ENCODE peak calls at places on chromosomes 16 and 17, in four cellular contexts. One of them, this sample, is unnamed.

GRCh38 chr16:66205287-66206167 is 161.0 kb upstream of the CDH5 start:
- DNase-seq in transverse colon: no peak
- DNase-seq in tibial artery: no peak
- DNase-seq in adrenal gland: no peak
- DNase-seq in this sample: peak; percentile 36

GRCh38 chr16:49179714-49180330 is 101.8 kb downstream of the CBLN1 start:
- DNase-seq in transverse colon: peak; percentile 78
- DNase-seq in tibial artery: no peak
- DNase-seq in adrenal gland: no peak
- DNase-seq in this sample: peak; percentile 84

GRCh38 chr16:84041881-84042280 is 714 bp downstream of the SLC38A8 start:
- DNase-seq in transverse colon: no peak
- DNase-seq in tibial artery: no peak
- DNase-seq in adrenal gland: no peak
- DNase-seq in this sample: no peak

GRCh38 chr17:76449126-76449525 is 3.8 kb downstream of the UBE2O start:
- DNase-seq in transverse colon: no peak
- DNase-seq in tibial artery: no peak
- DNase-seq in adrenal gland: no peak
- DNase-seq in this sample: peak; percentile 61

GRCh38 chr16:85556456-85557082 is 56.6 kb upstream of the GSE1 start:
- DNase-seq in transverse colon: peak; percentile 72
- DNase-seq in tibial artery: peak; percentile 35
- DNase-seq in adrenal gland: peak; percentile 53
- DNase-seq in this sample: peak; percentile 59

GRCh38 chr17:29154516-29155234 is 25.5 kb downstream of the MYO18A start:
- DNase-seq in transverse colon: no peak
- DNase-seq in tibial artery: no peak
- DNase-seq in adrenal gland: peak; percentile 66
- DNase-seq in this sample: no peak

GRCh38 chr17:40056379-40057005 is 2.3 kb upstream of the MED24 start:
- DNase-seq in transverse colon: no peak
- DNase-seq in tibial artery: no peak
- DNase-seq in adrenal gland: no peak
- DNase-seq in this sample: no peak

GRCh38 chr17:43171761-43172487 is 910 bp downstream of the NBR1 start:
- DNase-seq in transverse colon: peak; percentile 49
- DNase-seq in tibial artery: peak; percentile 61
- DNase-seq in adrenal gland: peak; percentile 74
- DNase-seq in this sample: peak; percentile 76

GRCh38 chr16:81551141-81551808 is 106.7 kb downstream of the CMIP start:
- DNase-seq in transverse colon: no peak
- DNase-seq in tibial artery: no peak
- DNase-seq in adrenal gland: no peak
- DNase-seq in this sample: no peak

GRCh38 chr17:20271016-20271610 is 196.2 kb downstream of the LGALS9B start:
- DNase-seq in transverse colon: no peak
- DNase-seq in tibial artery: no peak
- DNase-seq in adrenal gland: no peak
- DNase-seq in this sample: no peak

GRCh38 chr17:46774108-46774737 is 44.3 kb downstream of the WNT3 start:
- DNase-seq in transverse colon: no peak
- DNase-seq in tibial artery: no peak
- DNase-seq in adrenal gland: no peak
- DNase-seq in this sample: peak; percentile 55

GRCh38 chr17:71085238-71086033 is 916.1 kb downstream of the KCNJ2 start:
- DNase-seq in transverse colon: peak; percentile 14
- DNase-seq in tibial artery: no peak
- DNase-seq in adrenal gland: peak; percentile 11
- DNase-seq in this sample: no peak

DNA sequence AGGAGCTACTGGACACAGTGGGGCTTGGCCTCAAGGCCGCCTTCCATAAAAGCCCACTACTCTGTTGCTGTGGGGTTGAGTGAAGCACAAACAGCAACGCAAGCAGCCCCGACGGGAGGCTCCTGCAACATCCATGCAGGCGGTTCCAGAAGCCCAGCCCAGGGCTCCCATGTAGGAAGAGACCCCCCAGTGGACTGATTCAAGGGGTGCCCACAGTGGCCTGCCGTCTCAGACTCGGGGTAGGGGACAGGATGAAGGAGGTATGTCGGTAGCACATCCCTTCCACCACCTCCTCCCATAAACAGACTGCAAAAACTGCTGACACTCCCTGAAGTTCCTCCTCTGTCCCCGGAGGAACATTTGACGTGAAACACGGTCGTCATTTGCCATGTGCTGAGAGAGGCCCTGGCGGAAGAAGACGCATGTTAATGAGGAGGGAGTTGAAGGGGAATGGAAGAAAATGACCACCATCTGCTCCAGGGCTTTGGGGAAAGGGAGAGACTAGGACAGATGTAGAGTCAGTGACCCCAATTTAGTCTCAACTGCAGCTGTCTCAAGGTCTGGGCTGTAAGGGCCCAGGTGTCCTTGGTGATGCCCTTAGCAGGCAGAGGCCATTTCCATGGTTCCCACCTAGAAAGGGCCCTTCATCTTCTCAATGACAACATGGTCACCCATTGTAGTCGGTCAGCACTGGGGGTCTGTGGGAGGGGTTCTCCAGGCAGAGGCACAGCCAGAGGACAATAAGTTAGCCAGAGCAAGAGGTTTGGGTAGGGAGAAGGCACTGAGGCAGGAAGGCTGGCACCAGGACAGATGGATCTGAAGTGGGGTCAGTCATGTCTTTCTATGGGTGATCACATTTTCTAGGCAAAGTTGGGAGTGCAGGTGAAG is 200.6 kb downstream of the CPPED1 start:
- DNase-seq in transverse colon: no peak
- DNase-seq in tibial artery: no peak
- DNase-seq in adrenal gland: no peak
- DNase-seq in this sample: no peak
- H3K9me3 ChIP-seq in transverse colon: no peaks in the 10 kb centered on the region
- H3K9me3 ChIP-seq in tibial artery: peaks cover 5% of the 10 kb centered on the region
- H3K9me3 ChIP-seq in adrenal gland: no peaks in the 10 kb centered on the region
- H3K9me3 ChIP-seq in this sample: no peaks in the 10 kb centered on the region

GRCh38 chr17:33696102-33696501 is 403.0 kb upstream of the ASIC2 start:
- DNase-seq in transverse colon: no peak
- DNase-seq in tibial artery: no peak
- DNase-seq in adrenal gland: no peak
- DNase-seq in this sample: no peak
- H3K27me3 ChIP-seq in transverse colon: peaks cover 7% of the 10 kb centered on the region
- H3K27me3 ChIP-seq in tibial artery: peaks cover 3% of the 10 kb centered on the region
- H3K27me3 ChIP-seq in adrenal gland: peaks cover 9% of the 10 kb centered on the region
- H3K27me3 ChIP-seq in this sample: no peaks in the 10 kb centered on the region

GRCh38 chr16:60748366-60748765 is 1287.9 kb downstream of the CDH8 start:
- DNase-seq in transverse colon: no peak
- DNase-seq in tibial artery: no peak
- DNase-seq in adrenal gland: no peak
- DNase-seq in this sample: no peak
- H3K9me3 ChIP-seq in transverse colon: no peaks in the 10 kb centered on the region
- H3K9me3 ChIP-seq in tibial artery: no peaks in the 10 kb centered on the region
- H3K9me3 ChIP-seq in adrenal gland: no peaks in the 10 kb centered on the region
- H3K9me3 ChIP-seq in this sample: no peaks in the 10 kb centered on the region

GRCh38 chr16:24253192-24253591 is 2.9 kb upstream of the CACNG3 start:
- DNase-seq in transverse colon: peak; percentile 10
- DNase-seq in tibial artery: no peak
- DNase-seq in adrenal gland: peak; percentile 37
- DNase-seq in this sample: no peak
- H3K27me3 ChIP-seq in transverse colon: peaks cover 53% of the 10 kb centered on the region
- H3K27me3 ChIP-seq in tibial artery: peaks cover 32% of the 10 kb centered on the region
- H3K27me3 ChIP-seq in adrenal gland: peaks cover 14% of the 10 kb centered on the region
- H3K27me3 ChIP-seq in this sample: peaks cover 17% of the 10 kb centered on the region

DNA sequence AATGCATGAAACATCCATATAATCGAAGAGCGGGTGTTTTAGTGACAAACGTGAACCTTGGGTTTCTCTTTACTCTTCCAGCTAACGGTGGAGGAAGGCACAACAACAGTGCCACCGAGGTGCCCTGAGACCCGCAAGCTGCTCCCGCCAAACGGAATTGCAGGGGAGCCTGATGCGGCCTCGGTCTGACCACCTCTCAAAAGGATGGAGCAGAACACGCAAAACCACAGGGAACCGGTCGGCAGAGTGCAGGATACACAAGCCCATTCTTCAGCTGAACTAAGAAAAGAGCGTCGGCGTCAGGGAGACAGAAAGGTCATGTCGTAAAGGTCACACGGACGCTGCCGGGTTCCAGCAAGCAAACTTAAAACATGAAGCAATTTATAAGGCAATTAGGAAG is 109.5 kb upstream of the ZNF750 start:
- DNase-seq in transverse colon: no peak
- DNase-seq in tibial artery: peak; percentile 12
- DNase-seq in adrenal gland: no peak
- DNase-seq in this sample: no peak
- H3K9me3 ChIP-seq in transverse colon: peaks cover 15% of the 10 kb centered on the region
- H3K9me3 ChIP-seq in tibial artery: peaks cover 42% of the 10 kb centered on the region
- H3K9me3 ChIP-seq in adrenal gland: no peaks in the 10 kb centered on the region
- H3K9me3 ChIP-seq in this sample: peaks cover 58% of the 10 kb centered on the region

GRCh38 chr17:79615446-79615845 is 4.6 kb upstream of the RBFOX3 start:
- DNase-seq in transverse colon: no peak
- DNase-seq in tibial artery: no peak
- DNase-seq in adrenal gland: no peak
- DNase-seq in this sample: no peak

GRCh38 chr17:79615926-79616325 is 5.1 kb upstream of the RBFOX3 start:
- DNase-seq in transverse colon: no peak
- DNase-seq in tibial artery: no peak
- DNase-seq in adrenal gland: no peak
- DNase-seq in this sample: no peak

GRCh38 chr17:79617740-79618382 is 7.0 kb upstream of the RBFOX3 start:
- DNase-seq in transverse colon: no peak
- DNase-seq in tibial artery: no peak
- DNase-seq in adrenal gland: no peak
- DNase-seq in this sample: no peak

GRCh38 chr17:79617304-79617703 is 6.5 kb upstream of the RBFOX3 start:
- DNase-seq in transverse colon: no peak
- DNase-seq in tibial artery: no peak
- DNase-seq in adrenal gland: no peak
- DNase-seq in this sample: no peak

DNA sequence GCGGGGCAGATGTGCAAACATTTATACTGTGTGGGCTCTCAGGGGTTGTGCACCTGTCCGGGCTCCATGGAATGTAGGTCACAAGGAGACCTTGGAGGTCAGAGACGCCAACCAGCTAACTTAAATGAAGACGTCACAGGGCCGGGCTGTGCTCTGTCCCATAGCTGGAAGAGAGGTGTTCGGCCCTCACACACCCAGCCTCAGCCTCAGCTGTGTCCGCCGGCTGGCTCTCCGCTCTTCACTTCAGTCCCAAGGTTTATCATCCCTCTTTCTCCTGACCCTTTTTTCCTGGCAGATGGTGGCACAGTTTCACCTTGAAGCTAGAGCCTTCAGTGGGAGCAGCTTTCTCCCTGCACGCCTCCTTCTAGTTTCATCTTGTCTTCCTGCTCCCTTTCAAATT is 6.0 kb upstream of the RBFOX3 start:
- DNase-seq in transverse colon: no peak
- DNase-seq in tibial artery: no peak
- DNase-seq in adrenal gland: no peak
- DNase-seq in this sample: no peak
- H3K27me3 ChIP-seq in transverse colon: peaks cover 39% of the 10 kb centered on the region
- H3K27me3 ChIP-seq in tibial artery: peaks cover 80% of the 10 kb centered on the region
- H3K27me3 ChIP-seq in adrenal gland: peaks cover 31% of the 10 kb centered on the region
- H3K27me3 ChIP-seq in this sample: peaks cover 84% of the 10 kb centered on the region

GRCh38 chr17:5194346-5194745 is 2.7 kb upstream of the ZNF594 start:
- DNase-seq in transverse colon: no peak
- DNase-seq in tibial artery: no peak
- DNase-seq in adrenal gland: no peak
- DNase-seq in this sample: peak; percentile 31

DNA sequence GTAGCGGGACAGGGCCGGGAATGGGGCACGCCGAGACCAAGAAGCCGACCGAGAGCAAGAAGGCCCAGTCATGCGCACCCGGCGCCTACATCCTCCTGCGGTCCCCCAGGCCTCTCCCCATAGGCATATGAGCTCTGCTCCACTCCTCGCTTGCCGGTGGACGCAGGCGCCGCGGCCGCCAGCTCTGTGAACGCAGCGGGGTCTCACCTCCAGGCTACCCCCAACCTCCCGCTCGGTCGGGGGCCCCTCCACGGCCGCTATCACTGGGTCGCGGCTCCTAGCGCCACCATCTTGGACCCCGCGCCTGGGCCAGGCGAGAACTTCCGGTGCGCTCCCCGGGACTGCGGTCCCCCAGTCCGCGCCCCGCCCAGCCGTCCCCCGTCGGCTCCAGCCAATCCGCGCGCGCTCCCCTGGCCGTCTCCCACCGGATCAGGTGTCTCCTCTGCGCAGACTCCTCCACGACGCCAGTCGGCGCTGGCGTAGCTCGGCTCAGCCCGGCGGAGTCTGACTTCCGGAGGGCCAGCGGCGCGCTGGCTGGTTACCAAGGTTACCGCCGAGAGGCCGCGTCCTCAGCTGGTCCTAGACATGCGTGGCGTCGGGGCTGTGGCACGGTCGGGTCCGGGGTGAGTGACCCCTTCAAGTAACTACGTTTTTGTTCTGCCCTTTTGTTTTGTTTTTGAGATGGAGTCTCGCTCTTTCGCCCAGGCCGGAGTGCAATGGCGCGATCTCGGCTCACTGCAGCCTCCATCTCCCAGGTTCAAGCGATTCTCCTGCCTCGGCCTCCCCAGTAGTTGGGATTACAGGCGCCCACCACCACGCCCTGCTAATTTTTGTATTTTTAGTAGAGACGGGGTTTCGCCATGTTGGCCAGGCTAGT is at the start of gene ZNF594:
- DNase-seq in transverse colon: peak; percentile 96
- DNase-seq in tibial artery: peak; percentile 95
- DNase-seq in adrenal gland: peak; percentile 98
- DNase-seq in this sample: peak; percentile 95
- H3K9me3 ChIP-seq in transverse colon: peaks cover 21% of the 10 kb centered on the region
- H3K9me3 ChIP-seq in tibial artery: peaks cover 27% of the 10 kb centered on the region
- H3K9me3 ChIP-seq in adrenal gland: no peaks in the 10 kb centered on the region
- H3K9me3 ChIP-seq in this sample: peaks cover 4% of the 10 kb centered on the region

DNA sequence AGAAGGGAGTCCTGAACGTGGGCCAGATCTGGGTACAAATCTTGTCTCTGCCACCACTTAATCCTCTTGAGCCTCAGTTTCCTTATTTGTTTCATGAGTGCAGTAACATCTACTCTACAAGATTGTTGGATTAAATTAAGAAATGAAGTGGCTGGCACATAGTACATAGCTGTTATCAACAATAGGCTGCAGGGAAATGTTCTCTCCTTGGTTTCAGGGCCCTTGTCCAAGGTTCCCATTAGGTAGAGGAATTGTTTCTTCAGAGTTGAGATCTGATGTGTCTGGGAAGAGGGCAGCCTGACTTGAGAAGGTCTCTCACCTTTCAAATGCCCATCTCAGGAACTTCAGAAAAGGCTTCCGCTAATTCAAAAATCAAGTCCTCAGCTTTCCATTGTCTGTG is 87.5 kb downstream of the RAB11FIP4 start:
- DNase-seq in transverse colon: no peak
- DNase-seq in tibial artery: no peak
- DNase-seq in adrenal gland: no peak
- DNase-seq in this sample: no peak
- H3K27me3 ChIP-seq in transverse colon: peaks cover 6% of the 10 kb centered on the region
- H3K27me3 ChIP-seq in tibial artery: peaks cover 34% of the 10 kb centered on the region
- H3K27me3 ChIP-seq in adrenal gland: peaks cover 4% of the 10 kb centered on the region
- H3K27me3 ChIP-seq in this sample: peaks cover 2% of the 10 kb centered on the region